ENCODE peak calls at places on chromosomes 12 and 14, in six cellular contexts. S is iPS-NIHi11; N is fibroblast of pulmonary artery; C is right cardiac atrium; U is activated CD4-positive, alpha-beta T cell treated with anti-CD3 and anti-CD28 coated beads for 24 hours; E is NCI-H345. D is an unnamed sample.

GRCh38 chr14:31294736-31295398 is 87.3 kb upstream of the HECTD1 start:
- DNase-seq in U (no peak), S (no peak), C (no peak), N (peak), E (no peak), D (no peak)

GRCh38 chr12:8032242-8033152 is at the start of gene FOXJ2:
- DNase-seq in C (peak), S (peak), E (peak), U (peak), N (peak), D (peak)

GRCh38 chr14:33758545-33758944 is 192.3 kb downstream of the EGLN3 start:
- DNase-seq in S (no peak), U (no peak), E (no peak), C (no peak), N (no peak), D (no peak)

GRCh38 chr14:68458840-68459469 is 333.9 kb downstream of the ZFP36L1 start:
- DNase-seq in N (peak), S (peak), C (no peak), E (peak), U (no peak), D (peak)

GRCh38 chr12:53004582-53004981 is 1.7 kb upstream of the EIF4B start:
- DNase-seq in C (no peak), S (no peak), U (no peak), N (peak), E (no peak), D (no peak)

GRCh38 chr14:106556665-106557289 is 1030.4 kb downstream of the TMEM121 start:
- DNase-seq in U (peak), S (no peak), N (no peak), C (peak), E (peak), D (peak)

GRCh38 chr12:981176-981828 is 9.7 kb upstream of the ERC1 start:
- DNase-seq in N (peak), S (no peak), E (no peak), U (no peak), C (no peak), D (no peak)

GRCh38 chr14:89165810-89166209 is 251.2 kb downstream of the FOXN3 start:
- DNase-seq in E (no peak), S (no peak), U (no peak), N (no peak), C (no peak), D (no peak)

GRCh38 chr12:100234591-100235304 is 32.1 kb downstream of the DEPDC4 start:
- DNase-seq in C (no peak), U (no peak), N (peak), S (peak), E (peak), D (peak)

GRCh38 chr12:48827026-48827425 is 8.7 kb downstream of the CACNB3 start:
- DNase-seq in S (no peak), N (no peak), C (no peak), U (no peak), E (no peak), D (no peak)

GRCh38 chr14:99937475-99938244 is 127.6 kb upstream of the EVL start:
- DNase-seq in C (no peak), E (no peak), S (no peak), N (no peak), U (no peak), D (no peak)

GRCh38 chr12:49540229-49541139 is 1.7 kb downstream of the KCNH3 start:
- DNase-seq in S (no peak), C (no peak), N (no peak), E (no peak), U (no peak), D (peak)

GRCh38 chr12:45469902-45470301 is 254.0 kb downstream of the ANO6 start:
- DNase-seq in E (no peak), U (no peak), N (no peak), S (no peak), C (no peak), D (no peak)

GRCh38 chr14:73567951-73568885 is 795 bp upstream of the ACOT2 start:
- DNase-seq in E (no peak), N (peak), S (no peak), C (no peak), U (no peak), D (no peak)

GRCh38 chr14:65866906-65867305 is 454.4 kb downstream of the FUT8 start:
- DNase-seq in U (no peak), S (no peak), E (peak), N (no peak), C (peak), D (no peak)

GRCh38 chr14:75751291-75751690 is 90.2 kb downstream of the TTLL5 start:
- DNase-seq in E (no peak), U (no peak), S (no peak), C (no peak), N (peak), D (no peak)

GRCh38 chr12:68831272-68831671 is 23.3 kb downstream of the MDM2 start:
- DNase-seq in N (no peak), C (no peak), S (peak), U (no peak), E (no peak), D (no peak)

GRCh38 chr14:54737132-54737711 is 165.4 kb downstream of the GCH1 start:
- DNase-seq in U (no peak), S (peak), E (no peak), N (peak), C (no peak), D (no peak)

D was measured in SK-N-SH.